ENCODE peak calls at places on chromosomes 1 and 21, in six cellular contexts. X is endothelial cell of umbilical vein, K is spleen, G is A549, P is body of pancreas, Y is ovary. F is an unnamed sample.

GRCh38 chr1:234631721-234632125 is 21.7 kb upstream of the IRF2BP2 start:
- DNase-seq in Y (no peak), G (peak), K (no peak), P (no peak), X (peak), F (no peak)

GRCh38 chr1:184085667-184086066 is 34.1 kb downstream of the TSEN15 start:
- DNase-seq in Y (no peak), K (no peak), G (no peak), P (no peak), X (no peak), F (no peak)

GRCh38 chr1:66652556-66652955 is 99.7 kb upstream of the DYNLT5 start:
- DNase-seq in G (no peak), P (no peak), Y (no peak), X (no peak), K (no peak), F (no peak)

GRCh38 chr21:39891111-39891510 is 23.9 kb downstream of the PCP4 start:
- DNase-seq in G (no peak), X (no peak), P (no peak), Y (no peak), K (no peak), F (no peak)

GRCh38 chr1:53049574-53049967 is 12.4 kb upstream of the PODN start:
- DNase-seq in G (no peak), P (no peak), K (no peak), X (peak), Y (no peak), F (no peak)

GRCh38 chr1:116334015-116334547 is 39.0 kb upstream of the ATP1A1 start:
- DNase-seq in K (no peak), X (peak), P (peak), G (no peak), Y (no peak), F (no peak)

GRCh38 chr1:35298464-35298863 is 30.0 kb downstream of the ZMYM4 start:
- DNase-seq in K (no peak), P (peak), G (peak), X (peak), Y (no peak), F (peak)

GRCh38 chr1:245549981-245550701 is 395.4 kb downstream of the KIF26B start:
- DNase-seq in Y (no peak), X (peak), K (no peak), G (no peak), P (no peak), F (no peak)

GRCh38 chr1:174289644-174290310 is 130.5 kb downstream of the RABGAP1L start:
- DNase-seq in X (no peak), K (no peak), P (no peak), Y (no peak), G (no peak), F (no peak)

GRCh38 chr1:52424757-52425265 is 20.4 kb downstream of the PRPF38A start:
- DNase-seq in X (no peak), P (no peak), G (no peak), K (no peak), Y (no peak), F (no peak)

GRCh38 chr1:5477716-5478115 is 514.5 kb downstream of the NPHP4 start:
- DNase-seq in K (peak), X (no peak), G (no peak), P (peak), Y (no peak), F (no peak)

GRCh38 chr1:226640288-226640687 is 91.7 kb downstream of the STUM start:
- DNase-seq in K (peak), G (no peak), X (no peak), Y (peak), P (no peak), F (peak)

GRCh38 chr1:211625040-211625439 is 46.1 kb upstream of the SLC30A1 start:
- DNase-seq in G (no peak), X (no peak), P (no peak), Y (no peak), K (no peak), F (no peak)

GRCh38 chr1:8427493-8427892 is 109.6 kb downstream of the SLC45A1 start:
- DNase-seq in G (no peak), P (no peak), Y (no peak), K (no peak), X (no peak), F (no peak)

GRCh38 chr1:168428063-168428731 is 115.6 kb downstream of the XCL2 start:
- DNase-seq in G (no peak), X (no peak), P (peak), Y (peak), K (no peak), F (peak)

GRCh38 chr1:6953874-6954502 is 168.7 kb downstream of the CAMTA1 start:
- DNase-seq in Y (no peak), K (no peak), X (no peak), P (no peak), G (no peak), F (no peak)

GRCh38 chr1:12594490-12594889 is 23.5 kb downstream of the DHRS3 start:
- DNase-seq in Y (no peak), G (no peak), K (no peak), P (no peak), X (no peak), F (no peak)

GRCh38 chr1:19074902-19075721 is 118.6 kb upstream of the IFFO2 start:
- DNase-seq in K (no peak), P (peak), X (no peak), G (no peak), Y (no peak), F (no peak)

GRCh38 chr1:27990920-27991537 is 31.3 kb downstream of the XKR8 start:
- DNase-seq in G (no peak), P (no peak), X (no peak), Y (no peak), K (no peak), F (no peak)

GRCh38 chr1:35461966-35462651 is 95.1 kb downstream of the KIAA0319L start:
- DNase-seq in K (no peak), G (no peak), Y (no peak), X (no peak), P (no peak), F (no peak)

GRCh38 chr1:171292799-171293198 is 21.2 kb upstream of the FMO4 start:
- DNase-seq in K (no peak), G (no peak), X (no peak), Y (no peak), P (no peak), F (no peak)

GRCh38 chr1:11262171-11263049 is at the start of gene MTOR:
- DNase-seq in G (peak), X (peak), Y (peak), P (peak), K (peak), F (peak)
- TF ChIP-seq POLR2A in G (peak), X (peak), Y (peak), P (peak), K (no peak), F (peak)

GRCh38 chr21:43657355-43658093 is 1.8 kb downstream of the HSF2BP start:
- DNase-seq in X (peak), G (no peak), P (no peak), Y (peak), K (no peak), F (no peak)

GRCh38 chr21:43662286-43662685 is 2.9 kb downstream of the RRP1B start:
- DNase-seq in Y (no peak), G (no peak), X (no peak), K (no peak), P (no peak), F (no peak)

GRCh38 chr21:43658094-43658725 is 1.1 kb downstream of the HSF2BP start:
- DNase-seq in Y (no peak), G (no peak), K (no peak), P (no peak), X (no peak), F (no peak)

GRCh38 chr21:43658769-43659135 is 536 bp downstream of the HSF2BP start:
- DNase-seq in P (no peak), K (no peak), X (no peak), G (no peak), Y (peak), F (no peak)

DNA sequence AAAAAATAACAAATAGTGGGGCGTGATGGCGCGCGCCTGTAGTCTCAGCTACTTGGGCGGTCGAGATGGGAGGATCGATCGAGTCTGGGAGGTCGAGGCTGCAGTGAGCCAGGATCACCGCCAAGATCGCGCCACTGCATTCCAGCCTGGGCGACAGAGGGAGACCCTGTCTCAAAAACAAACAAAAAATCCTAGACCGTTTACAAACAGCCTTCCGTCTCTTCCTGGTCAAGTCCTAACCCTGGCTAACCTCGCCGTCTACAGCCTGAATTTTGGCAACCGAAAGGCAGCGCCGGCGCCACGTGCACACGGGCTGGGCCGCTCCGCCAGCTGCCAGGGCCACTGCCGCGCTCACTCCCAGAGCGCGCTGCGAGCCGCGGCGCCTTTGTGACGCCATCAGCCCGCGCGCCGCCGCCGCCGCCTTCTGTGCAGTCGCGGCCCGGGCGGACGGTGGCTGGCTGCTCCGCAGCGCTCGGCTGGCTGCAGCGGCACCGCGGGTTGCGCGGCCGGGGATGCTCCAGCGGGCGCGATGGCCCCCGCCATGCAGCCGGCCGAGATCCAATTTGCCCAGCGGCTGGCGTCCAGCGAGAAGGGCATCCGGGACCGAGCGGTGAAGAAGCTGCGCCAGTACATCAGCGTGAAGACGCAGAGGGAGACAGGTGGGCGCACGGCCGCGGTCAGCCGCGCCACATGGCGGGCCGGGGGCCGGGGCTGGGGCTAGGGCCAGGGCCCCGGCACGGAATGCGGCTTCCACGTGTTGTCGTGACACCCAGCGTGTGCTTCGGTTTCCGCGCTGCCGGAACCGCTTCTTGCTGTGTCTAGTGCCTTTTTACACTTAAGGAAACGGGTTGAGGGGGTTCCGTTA is at the start of the genes HSF2BP and RRP1B:
- DNase-seq in K (peak), Y (peak), X (peak), P (peak), G (peak), F (peak)
- TF ChIP-seq POLR2A in K (no peak), Y (peak), X (peak), P (peak), G (peak), F (peak)

GRCh38 chr1:3049164-3049563 is 19.8 kb upstream of the PRDM16 start:
- DNase-seq in Y (no peak), G (no peak), X (no peak), P (no peak), K (peak), F (no peak)
- TF ChIP-seq POLR2A in Y (no peak), G (no peak), X (no peak), P (no peak), K (no peak), F (no peak)

GRCh38 chr1:23594149-23594917 is 35.0 kb upstream of the ID3 start:
- DNase-seq in P (no peak), G (no peak), K (no peak), Y (no peak), X (no peak), F (no peak)

GRCh38 chr1:23593042-23593521 is 33.8 kb upstream of the ID3 start:
- DNase-seq in G (no peak), P (no peak), X (no peak), K (no peak), Y (no peak), F (no peak)

GRCh38 chr1:23596382-23597358 is 37.4 kb upstream of the ID3 start:
- DNase-seq in K (no peak), X (no peak), G (no peak), P (no peak), Y (no peak), F (no peak)

GRCh38 chr1:23593556-23594148 is 34.4 kb upstream of the ID3 start:
- DNase-seq in Y (no peak), K (no peak), P (peak), G (peak), X (no peak), F (no peak)

GRCh38 chr1:23594927-23595353 is 35.6 kb upstream of the ID3 start:
- DNase-seq in P (no peak), Y (no peak), X (no peak), G (no peak), K (peak), F (no peak)
- TF ChIP-seq POLR2A in P (no peak), Y (no peak), X (no peak), G (no peak), K (no peak), F (no peak)

DNA sequence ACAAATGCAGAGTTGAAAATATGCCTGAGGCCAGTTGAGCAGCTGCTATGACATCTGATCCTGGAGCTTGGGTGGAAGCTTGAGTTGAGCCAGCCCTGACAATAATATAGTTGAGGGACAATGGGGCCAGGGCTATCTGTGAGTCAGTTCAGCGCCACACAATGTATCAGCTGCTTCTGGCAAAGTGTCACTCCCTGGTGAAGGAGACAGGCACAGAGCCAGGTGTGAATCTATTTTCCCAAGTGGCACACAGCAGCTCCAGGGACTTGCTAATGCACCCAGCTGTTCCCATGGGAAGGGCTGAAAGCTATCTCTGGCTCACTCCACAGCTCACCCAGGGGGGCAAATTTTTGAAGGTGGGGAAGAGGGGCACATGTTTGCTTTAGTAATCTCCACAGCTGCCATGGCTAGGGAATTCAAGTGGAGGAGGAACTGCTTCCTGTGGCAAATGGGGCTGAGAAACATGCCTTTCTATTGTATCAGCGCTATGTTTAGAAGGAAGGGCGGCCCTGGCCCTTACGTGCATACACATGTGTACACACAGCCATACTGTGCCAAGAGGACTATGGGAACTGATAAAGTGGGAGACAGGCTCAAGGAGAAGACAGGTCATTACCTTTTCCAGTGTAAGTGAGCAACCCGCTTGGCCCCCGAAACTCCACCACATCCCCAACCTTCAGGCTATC is 2.2 kb downstream of the CYB5R1 start:
- DNase-seq in X (no peak), Y (no peak), K (no peak), P (peak), G (no peak), F (no peak)
- TF ChIP-seq POLR2A in X (no peak), Y (no peak), K (no peak), P (no peak), G (no peak), F (no peak)

GRCh38 chr1:150976401-150976821 is 1.8 kb upstream of the CERS2 start:
- DNase-seq in Y (no peak), P (no peak), X (no peak), K (no peak), G (no peak), F (no peak)

GRCh38 chr1:150974580-150975478 is at the start of gene CERS2:
- DNase-seq in K (peak), P (peak), G (peak), Y (peak), X (peak), F (peak)

GRCh38 chr1:150979007-150979722 is 2.9 kb upstream of the ANXA9 start:
- DNase-seq in K (peak), P (peak), G (peak), X (peak), Y (peak), F (peak)

GRCh38 chr1:150979723-150980056 is 2.4 kb upstream of the ANXA9 start:
- DNase-seq in K (no peak), Y (no peak), P (no peak), X (no peak), G (no peak), F (no peak)

GRCh38 chr1:150976879-150977694 is 2.5 kb upstream of the CERS2 start:
- DNase-seq in G (peak), P (peak), Y (peak), X (peak), K (peak), F (peak)
- TF ChIP-seq POLR2A in G (peak), P (peak), Y (no peak), X (no peak), K (no peak), F (peak)

DNA sequence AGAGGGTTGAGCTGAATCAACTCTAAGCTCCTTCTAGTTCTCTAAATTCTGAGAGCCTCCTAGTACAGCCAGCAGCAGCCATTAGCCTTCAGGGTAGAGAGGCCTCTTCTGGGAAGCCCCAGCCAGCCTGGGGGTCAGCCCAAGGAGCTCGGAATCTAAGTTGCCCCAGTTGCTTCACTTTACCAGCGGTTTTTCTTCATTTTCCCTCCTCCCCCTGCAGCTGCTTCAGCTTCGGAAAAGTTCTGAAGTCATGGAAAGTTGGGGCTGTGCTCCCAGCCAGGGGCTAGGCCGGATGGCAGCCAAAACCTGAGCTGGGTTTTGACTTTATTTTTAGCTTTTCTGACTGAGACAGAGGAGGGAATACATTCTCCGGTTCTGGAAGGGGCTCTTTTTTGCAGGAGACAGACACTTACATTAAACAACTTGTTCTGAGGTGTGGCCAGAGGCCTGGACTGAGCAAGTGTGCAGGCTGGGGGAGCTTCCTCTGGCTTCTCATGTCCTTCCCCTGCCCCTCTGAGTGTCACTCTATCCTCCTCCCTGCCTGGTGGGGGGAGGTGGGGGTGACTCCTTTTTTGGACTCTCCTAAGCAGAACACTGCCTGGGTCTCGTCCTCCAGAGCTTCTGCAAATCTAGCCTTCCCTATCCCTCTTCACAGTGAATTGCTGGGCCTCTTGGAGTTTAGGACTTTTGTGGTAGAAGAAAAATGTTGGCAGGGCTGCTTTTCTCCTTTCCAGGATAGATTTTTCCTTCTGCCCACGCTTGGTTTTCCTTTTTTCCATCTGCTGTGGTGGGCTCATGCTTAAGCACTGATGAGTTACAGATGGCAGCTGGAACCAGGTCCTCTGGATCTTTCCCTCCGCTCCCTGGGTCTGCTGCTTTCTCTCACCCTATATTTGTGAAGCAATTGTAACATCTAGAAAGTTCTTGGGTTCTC is 14.5 kb downstream of the LMNA start:
- DNase-seq in P (peak), X (peak), G (no peak), Y (peak), K (no peak), F (peak)
- TF ChIP-seq POLR2A in P (no peak), X (no peak), G (no peak), Y (no peak), K (no peak), F (peak)

GRCh38 chr1:42454409-42454808 is 1.4 kb downstream of the ZMYND12 start:
- DNase-seq in X (no peak), K (no peak), P (no peak), G (no peak), Y (no peak), F (no peak)

GRCh38 chr1:42456754-42457089 is 379 bp downstream of the PPCS start:
- DNase-seq in G (peak), Y (no peak), K (no peak), P (peak), X (peak), F (peak)

GRCh38 chr1:42453386-42453785 is 2.4 kb downstream of the ZMYND12 start:
- DNase-seq in X (no peak), K (no peak), Y (no peak), P (no peak), G (no peak), F (no peak)

GRCh38 chr1:42456010-42456753 is at the start of the genes PPCS and ZMYND12:
- DNase-seq in P (peak), G (peak), K (peak), Y (peak), X (peak), F (peak)
- TF ChIP-seq POLR2A in P (peak), G (peak), K (peak), Y (peak), X (peak), F (peak)

DNA sequence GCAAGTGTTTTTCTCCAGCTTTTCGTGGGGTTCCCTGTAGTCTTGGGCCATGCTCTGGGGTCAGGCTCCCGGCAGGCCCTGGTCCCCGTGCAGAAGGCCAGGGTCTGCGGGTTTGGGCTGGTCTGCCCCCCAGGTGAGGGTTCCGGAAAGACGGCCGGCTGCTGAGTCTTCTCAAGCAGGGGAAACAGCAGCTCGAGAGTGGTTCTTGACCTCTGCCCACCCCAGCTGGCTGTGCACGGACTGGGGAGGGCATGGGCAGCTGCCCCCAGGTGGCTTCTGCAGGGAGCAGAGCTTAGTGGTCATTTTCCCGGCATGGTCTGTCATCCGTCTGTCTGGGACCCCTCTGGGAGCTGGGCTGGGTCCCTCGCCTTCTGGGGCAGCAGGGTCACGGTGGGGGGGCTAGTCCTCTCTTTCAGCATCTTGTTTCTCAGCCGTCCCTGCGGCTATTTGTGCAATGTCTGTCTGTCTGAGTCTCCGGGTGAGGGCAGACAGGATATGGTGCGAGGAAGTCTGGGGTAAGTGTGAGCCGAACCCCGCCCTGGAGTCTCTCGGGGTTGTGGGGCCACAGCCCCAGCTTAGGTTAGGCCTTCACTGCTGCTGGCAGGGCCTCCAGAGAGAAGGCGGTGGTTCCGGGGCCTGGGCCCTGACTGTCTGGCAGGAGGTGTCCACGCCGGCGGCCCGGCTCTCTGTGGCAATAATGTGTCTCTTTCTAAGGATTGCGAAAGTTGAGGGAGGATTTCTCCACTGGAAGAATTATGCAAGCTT is 6.1 kb downstream of the SKI start:
- DNase-seq in X (peak), Y (peak), G (no peak), P (peak), K (peak), F (peak)
- TF ChIP-seq POLR2A in X (no peak), Y (no peak), G (no peak), P (peak), K (no peak), F (peak)